ENCODE peak calls at places on chromosomes 11 and 22, in seven cellular contexts. Q, A, W, J, N, S and E are unnamed samples.

GRCh38 chr11:10941429-10941828 is 83.6 kb upstream of the ZBED5 start:
- DNase-seq in Q (no peak), A (no peak), W (no peak), J (no peak), N (no peak), S (no peak), E (no peak)

GRCh38 chr11:47980907-47981621 is 705 bp downstream of the PTPRJ start:
- DNase-seq in Q (no peak), A (peak; percentile 65), W (peak; percentile 64), J (no peak), N (peak; percentile 68), S (peak; percentile 88), E (peak; percentile 58)

GRCh38 chr11:119942021-119942420 is 195.9 kb downstream of the TRIM29 start:
- DNase-seq in Q (no peak), A (no peak), W (no peak), J (no peak), N (no peak), S (peak; percentile 72), E (peak; percentile 35)

GRCh38 chr22:26484360-26484706 is 656 bp downstream of the SRRD start:
- DNase-seq in Q (no peak), A (no peak), W (no peak), J (no peak), N (no peak), S (no peak), E (peak; percentile 20)

GRCh38 chr11:44916797-44917196 is 33.9 kb downstream of the TP53I11 start:
- DNase-seq in Q (no peak), A (no peak), W (no peak), J (no peak), N (no peak), S (no peak), E (no peak)

GRCh38 chr11:108734956-108735559 is 70.2 kb downstream of the DDX10 start:
- DNase-seq in Q (no peak), A (no peak), W (no peak), J (no peak), N (no peak), S (no peak), E (peak; percentile 29)

GRCh38 chr11:30936476-30936875 is 350.3 kb upstream of the MPPED2 start:
- DNase-seq in Q (no peak), A (no peak), W (no peak), J (no peak), N (no peak), S (no peak), E (no peak)

GRCh38 chr11:33387996-33388395 is 130.8 kb downstream of the HIPK3 start:
- DNase-seq in Q (no peak), A (no peak), W (no peak), J (no peak), N (no peak), S (no peak), E (no peak)

GRCh38 chr11:111365722-111366559 is 13.1 kb downstream of the POU2AF1 start:
- DNase-seq in Q (no peak), A (no peak), W (no peak), J (no peak), N (no peak), S (no peak), E (no peak)

GRCh38 chr11:74909363-74909762 is 39.5 kb downstream of the XRRA1 start:
- DNase-seq in Q (no peak), A (no peak), W (no peak), J (no peak), N (no peak), S (no peak), E (no peak)

GRCh38 chr11:70201876-70202861 is 927 bp upstream of the FADD start:
- DNase-seq in Q (no peak), A (no peak), W (peak; percentile 28), J (no peak), N (no peak), S (no peak), E (no peak)

GRCh38 chr22:25350551-25350971 is 131.1 kb downstream of the CRYBB2 start:
- DNase-seq in Q (no peak), A (no peak), W (peak; percentile 11), J (no peak), N (peak; percentile 35), S (peak; percentile 79), E (no peak)

GRCh38 chr22:49961601-49962011 is 1.0 kb downstream of the PIM3 start:
- DNase-seq in Q (no peak), A (peak; percentile 50), W (no peak), J (no peak), N (no peak), S (peak; percentile 83), E (no peak)

GRCh38 chr11:134372961-134373360 is 39.1 kb downstream of the B3GAT1 start:
- DNase-seq in Q (no peak), A (no peak), W (no peak), J (no peak), N (no peak), S (no peak), E (no peak)

GRCh38 chr11:114059278-114059983 is at the start of gene ZBTB16:
- DNase-seq in Q (no peak), A (peak; percentile 91), W (peak; percentile 91), J (peak; percentile 85), N (peak; percentile 93), S (peak; percentile 95), E (peak; percentile 21)

GRCh38 chr11:103380031-103380430 is 270.8 kb downstream of the DYNC2H1 start:
- DNase-seq in Q (no peak), A (no peak), W (no peak), J (no peak), N (no peak), S (no peak), E (no peak)

GRCh38 chr11:3126901-3127691 is 38.0 kb downstream of the OSBPL5 start:
- DNase-seq in Q (no peak), A (no peak), W (peak; percentile 23), J (no peak), N (no peak), S (peak; percentile 32), E (no peak)

GRCh38 chr11:83007909-83008580 is 63.7 kb downstream of the RAB30 start:
- DNase-seq in Q (no peak), A (peak; percentile 66), W (peak; percentile 78), J (peak; percentile 29), N (peak; percentile 82), S (no peak), E (peak; percentile 67)